ENCODE peak calls at places on chromosomes 11 and 22, in six cellular contexts. X is GM10248; D is T1000; P is left cardiac atrium; B is EL; K is activated CD4-positive, alpha-beta T cell treated with anti-CD3 and anti-CD28 coated beads for 36 hours. R is an unnamed sample.

GRCh38 chr11:117597083-117597482 is 199.9 kb downstream of the DSCAML1 start:
- DNase-seq in X (peak), D (no peak), P (peak), B (peak), K (peak), R (peak)

GRCh38 chr11:28679795-28680194 is 571.6 kb downstream of the METTL15 start:
- DNase-seq in X (no peak), D (no peak), P (no peak), B (peak), K (no peak), R (no peak)

GRCh38 chr11:18383388-18384156 is 10.8 kb upstream of the LDHA start:
- DNase-seq in X (peak), D (peak), P (peak), B (peak), K (peak), R (peak)

GRCh38 chr11:15605094-15605493 is 490.4 kb downstream of the INSC start:
- DNase-seq in X (no peak), D (no peak), P (peak), B (no peak), K (no peak), R (no peak)

GRCh38 chr11:82465481-82465880 is 268.2 kb downstream of the FAM181B start:
- DNase-seq in X (no peak), D (no peak), P (no peak), B (no peak), K (no peak), R (no peak)

GRCh38 chr11:70063555-70063954 is 14.6 kb upstream of the ANO1 start:
- DNase-seq in X (no peak), D (no peak), P (no peak), B (no peak), K (no peak), R (no peak)

GRCh38 chr11:43419460-43419859 is 60.7 kb downstream of the TTC17 start:
- DNase-seq in X (peak), D (no peak), P (no peak), B (peak), K (peak), R (no peak)

GRCh38 chr11:132895340-132895739 is 637.0 kb downstream of the OPCML start:
- DNase-seq in X (no peak), D (no peak), P (no peak), B (no peak), K (no peak), R (no peak)

GRCh38 chr22:32850591-32851517 is 49.3 kb downstream of the TIMP3 start:
- DNase-seq in X (no peak), D (no peak), P (peak), B (no peak), K (no peak), R (peak)

GRCh38 chr22:46009730-46010129 is 32.8 kb upstream of the WNT7B start:
- DNase-seq in X (no peak), D (no peak), P (peak), B (no peak), K (no peak), R (no peak)

GRCh38 chr22:23070418-23071162 is at the start of gene GNAZ:
- DNase-seq in X (peak), D (no peak), P (peak), B (peak), K (peak), R (peak)

GRCh38 chr11:60763692-60764369 is 7.2 kb downstream of the MS4A15 start:
- DNase-seq in X (no peak), D (no peak), P (no peak), B (no peak), K (no peak), R (no peak)

GRCh38 chr11:66546368-66546965 is at the start of gene ACTN3:
- DNase-seq in X (peak), D (no peak), P (peak), B (peak), K (peak), R (peak)

GRCh38 chr11:44940424-44940823 is 10.3 kb downstream of the TP53I11 start:
- DNase-seq in X (no peak), D (no peak), P (no peak), B (no peak), K (no peak), R (peak)

R was measured in heart right ventricle.